ENCODE peak calls at places on chromosomes 11 and 22, in seven cellular contexts. H is astrocyte, T is uterus, P is pancreas, D is cardiac muscle cell, C is psoas muscle, J is transverse colon. E is an unnamed sample. For H3K36me3 and H3K4me1, the result is how much of the 10 kb centered on the place peaks cover.

GRCh38 chr11:122803306-122803705 is 35.0 kb upstream of the CRTAM start:
- DNase-seq in C (no peak), J (no peak), D (no peak), P (no peak), H (peak), T (no peak), E (no peak)

GRCh38 chr11:123457187-123457770 is 27.2 kb downstream of the GRAMD1B start:
- DNase-seq in T (no peak), C (no peak), P (no peak), D (no peak), J (peak), H (no peak), E (no peak)

GRCh38 chr22:19802001-19802880 is 41.7 kb downstream of the TBX1 start:
- DNase-seq in T (no peak), J (no peak), D (no peak), H (no peak), C (peak), P (no peak), E (no peak)

GRCh38 chr11:2830030-2830812 is 55.4 kb downstream of the CDKN1C start:
- DNase-seq in C (peak), T (no peak), D (no peak), J (no peak), P (peak), H (no peak), E (no peak)

GRCh38 chr11:74783241-74783871 is 34.7 kb downstream of the RNF169 start:
- DNase-seq in H (peak), J (no peak), C (no peak), T (no peak), D (no peak), P (no peak), E (no peak)

GRCh38 chr22:27825174-27825573 is 23.6 kb upstream of the MN1 start:
- DNase-seq in C (no peak), P (no peak), T (no peak), J (no peak), H (no peak), D (no peak), E (no peak)

GRCh38 chr11:19953909-19954308 is 206.4 kb downstream of the DBX1 start:
- DNase-seq in D (peak), C (no peak), T (no peak), H (peak), J (no peak), P (no peak), E (no peak)

GRCh38 chr22:45970709-45971388 is 6.1 kb downstream of the WNT7B start:
- DNase-seq in C (no peak), H (peak), D (no peak), P (no peak), J (no peak), T (no peak), E (no peak)

GRCh38 chr22:24589518-24590030 is 3.3 kb downstream of the LRRC75B start:
- DNase-seq in D (no peak), P (no peak), T (no peak), H (no peak), C (no peak), J (no peak), E (no peak)

GRCh38 chr11:74749127-74749964 is 697 bp downstream of the RNF169 start:
- DNase-seq in H (peak), P (peak), J (peak), D (peak), T (no peak), C (peak), E (no peak)

GRCh38 chr11:94769897-94770296 is 1.7 kb downstream of the AMOTL1 start:
- DNase-seq in T (no peak), D (no peak), H (no peak), C (peak), J (no peak), P (peak), E (no peak)

GRCh38 chr11:105466582-105467228 is 143.2 kb upstream of the GRIA4 start:
- DNase-seq in C (no peak), D (no peak), H (peak), J (no peak), T (no peak), P (no peak), E (no peak)

GRCh38 chr11:23767576-23767975 is 729.3 kb upstream of the LUZP2 start:
- DNase-seq in D (no peak), T (no peak), J (no peak), H (peak), P (no peak), C (no peak), E (no peak)

GRCh38 chr22:17228725-17229126 is 9.5 kb upstream of the ADA2 start:
- DNase-seq in D (no peak), C (no peak), T (no peak), J (no peak), P (no peak), H (no peak), E (no peak)

GRCh38 chr11:133982901-133983300 is 26.1 kb upstream of the IGSF9B start:
- DNase-seq in C (no peak), H (no peak), D (no peak), T (no peak), J (no peak), P (no peak), E (no peak)

GRCh38 chr11:131776211-131776610 is 405.8 kb downstream of the NTM start:
- DNase-seq in J (no peak), D (no peak), P (no peak), T (no peak), C (no peak), H (no peak), E (no peak)

GRCh38 chr22:26975381-26975780 is 318.0 kb downstream of the MIAT start:
- DNase-seq in J (no peak), C (no peak), T (no peak), P (no peak), H (peak), D (no peak), E (no peak)

GRCh38 chr22:45254789-45255261 is 14.1 kb upstream of the KIAA0930 start:
- DNase-seq in D (no peak), T (no peak), H (peak), P (no peak), J (no peak), C (no peak), E (no peak)

GRCh38 chr22:45218974-45219373 is 21.7 kb downstream of the KIAA0930 start:
- DNase-seq in H (no peak), D (no peak), P (no peak), J (no peak), T (no peak), C (no peak), E (no peak)

GRCh38 chr11:94650756-94651155 is 83.6 kb downstream of the PIWIL4 start:
- DNase-seq in T (peak), J (peak), P (no peak), C (peak), H (no peak), D (no peak), E (peak)

GRCh38 chr11:1073261-1073724 is 1.4 kb upstream of the MUC2 start:
- DNase-seq in P (peak), C (peak), H (peak), T (peak), D (no peak), J (peak), E (no peak)

GRCh38 chr11:11291432-11292015 is 61.5 kb downstream of the CSNK2A3 start:
- DNase-seq in T (no peak), H (no peak), P (no peak), C (no peak), J (no peak), D (no peak), E (no peak)

GRCh38 chr11:15819679-15820286 is 536.6 kb downstream of the SOX6 start:
- DNase-seq in J (peak), T (no peak), D (peak), P (peak), C (peak), H (no peak), E (peak)

GRCh38 chr11:78574386-78575381 is at the start of gene NARS2:
- DNase-seq in C (peak), P (peak), J (peak), D (peak), H (peak), T (peak), E (peak)

GRCh38 chr11:78575478-78575877 is 814 bp upstream of the NARS2 start:
- DNase-seq in H (no peak), J (no peak), C (no peak), D (no peak), T (no peak), P (no peak), E (no peak)

GRCh38 chr11:78570031-78570430 is 4.6 kb downstream of the NARS2 start:
- DNase-seq in C (no peak), T (no peak), P (no peak), J (no peak), D (no peak), H (no peak), E (no peak)

GRCh38 chr11:78576549-78577097 is 2.0 kb upstream of the NARS2 start:
- DNase-seq in C (no peak), J (no peak), D (no peak), H (no peak), P (no peak), T (no peak), E (no peak)

DNA sequence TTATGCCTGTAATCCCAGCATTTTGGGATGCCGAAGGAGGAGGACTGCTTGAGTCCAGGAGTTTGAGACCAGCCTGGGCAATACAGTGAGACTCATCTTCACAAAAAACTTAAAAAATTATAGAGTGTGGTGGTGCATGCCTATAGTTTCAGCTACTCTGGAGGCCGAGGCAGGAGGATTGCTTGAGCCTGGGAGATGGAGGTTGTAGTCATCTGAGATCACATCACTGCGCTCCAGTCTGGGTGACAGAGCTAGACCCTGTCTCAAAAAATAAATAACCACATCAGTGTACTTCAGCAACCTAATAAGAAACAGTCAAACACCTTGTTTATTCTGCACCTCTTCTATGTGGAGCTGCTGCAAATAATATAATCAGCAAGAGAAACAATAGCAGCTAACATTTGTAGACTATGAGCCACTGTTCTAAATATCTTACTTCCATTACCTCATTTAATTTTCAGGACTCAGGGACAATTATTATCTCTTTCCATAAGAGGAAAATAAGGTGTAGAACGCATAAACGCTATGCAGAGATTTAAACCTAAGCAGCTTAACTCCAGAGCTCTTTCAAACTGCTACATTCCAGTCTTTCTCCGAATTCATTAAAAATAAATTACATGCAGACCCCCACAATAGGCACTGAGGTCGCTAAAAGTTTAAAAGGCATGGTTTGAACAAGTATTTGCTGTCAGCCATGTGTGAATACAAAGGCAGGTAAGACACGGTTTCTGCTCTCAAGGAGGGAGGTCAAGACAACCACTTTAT is 1.2 kb downstream of the NARS2 start:
- DNase-seq in C (no peak), J (no peak), H (no peak), T (no peak), D (no peak), P (no peak), E (no peak)
- H3K27ac ChIP-seq in C (peak), J (peak), H (peak), T (no peak), D (no peak), P (no peak), E (peak)

DNA sequence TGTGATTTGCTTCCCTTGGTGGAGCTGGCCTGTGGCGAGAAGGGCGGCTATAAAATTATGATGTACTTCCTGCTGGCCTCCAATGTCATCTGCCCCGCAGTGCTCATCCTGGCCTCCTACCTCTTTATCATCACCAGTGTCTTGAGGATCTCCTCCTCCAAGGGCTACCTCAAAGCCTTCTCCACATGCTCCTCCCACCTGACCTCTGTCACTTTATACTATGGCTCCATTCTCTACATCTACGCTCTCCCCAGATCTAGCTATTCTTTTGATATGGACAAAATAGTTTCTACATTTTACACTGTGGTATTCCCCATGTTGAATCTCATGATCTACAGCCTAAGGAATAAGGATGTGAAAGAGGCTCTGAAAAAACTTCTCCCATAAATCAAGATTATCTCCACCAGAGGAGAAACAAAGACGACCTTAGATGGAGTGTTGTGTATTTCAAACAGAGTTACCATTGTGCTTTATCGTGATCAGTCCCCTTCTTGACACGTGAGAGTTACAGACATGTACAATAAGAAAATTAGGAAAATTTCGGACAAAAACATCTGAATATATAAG is 2.1 kb downstream of the OR9G1 start:
- DNase-seq in T (no peak), J (no peak), C (no peak), P (no peak), D (no peak), H (no peak), E (no peak)
- H3K36me3 ChIP-seq in T (under half), J (under half), C (under half), P (under half), D (under half), H (under half), E (under half)

GRCh38 chr22:37487559-37487958 is 1.4 kb upstream of the MFNG start:
- DNase-seq in C (no peak), P (no peak), D (no peak), T (no peak), J (no peak), H (no peak), E (no peak)

GRCh38 chr22:37491106-37491505 is 4.9 kb upstream of the MFNG start:
- DNase-seq in J (no peak), D (no peak), C (no peak), P (peak), T (no peak), H (no peak), E (no peak)

GRCh38 chr22:37491559-37492427 is 5.6 kb upstream of the MFNG start:
- DNase-seq in P (peak), C (no peak), J (no peak), D (no peak), T (no peak), H (no peak), E (no peak)

GRCh38 chr22:37488337-37489135 is 2.4 kb upstream of the MFNG start:
- DNase-seq in C (no peak), J (no peak), H (no peak), P (peak), D (peak), T (no peak), E (no peak)

GRCh38 chr22:37489994-37490393 is 3.8 kb upstream of the MFNG start:
- DNase-seq in C (no peak), J (no peak), P (no peak), T (no peak), H (no peak), D (no peak), E (no peak)
- H3K4me1 ChIP-seq in C (under half), J (under half), P (under half), T (under half), H (under half), D (under half), E (under half)

GRCh38 chr11:34284836-34285235 is 73.0 kb downstream of the ABTB2 start:
- DNase-seq in C (no peak), P (no peak), T (no peak), J (no peak), H (no peak), D (no peak), E (no peak)

GRCh38 chr11:34278175-34278574 is 79.6 kb downstream of the ABTB2 start:
- DNase-seq in D (no peak), J (no peak), P (no peak), T (no peak), H (no peak), C (no peak), E (no peak)

GRCh38 chr11:34284166-34284565 is 73.6 kb downstream of the ABTB2 start:
- DNase-seq in J (no peak), D (no peak), C (no peak), H (no peak), T (no peak), P (no peak), E (no peak)

GRCh38 chr11:34278708-34279297 is 79.0 kb downstream of the ABTB2 start:
- DNase-seq in T (no peak), C (no peak), P (no peak), D (no peak), H (no peak), J (no peak), E (no peak)

GRCh38 chr11:34281256-34281655 is 76.6 kb downstream of the ABTB2 start:
- DNase-seq in P (no peak), J (no peak), D (no peak), H (no peak), C (no peak), T (no peak), E (no peak)
- H3K27ac ChIP-seq in P (no peak), J (no peak), D (no peak), H (no peak), C (no peak), T (no peak), E (no peak)

DNA sequence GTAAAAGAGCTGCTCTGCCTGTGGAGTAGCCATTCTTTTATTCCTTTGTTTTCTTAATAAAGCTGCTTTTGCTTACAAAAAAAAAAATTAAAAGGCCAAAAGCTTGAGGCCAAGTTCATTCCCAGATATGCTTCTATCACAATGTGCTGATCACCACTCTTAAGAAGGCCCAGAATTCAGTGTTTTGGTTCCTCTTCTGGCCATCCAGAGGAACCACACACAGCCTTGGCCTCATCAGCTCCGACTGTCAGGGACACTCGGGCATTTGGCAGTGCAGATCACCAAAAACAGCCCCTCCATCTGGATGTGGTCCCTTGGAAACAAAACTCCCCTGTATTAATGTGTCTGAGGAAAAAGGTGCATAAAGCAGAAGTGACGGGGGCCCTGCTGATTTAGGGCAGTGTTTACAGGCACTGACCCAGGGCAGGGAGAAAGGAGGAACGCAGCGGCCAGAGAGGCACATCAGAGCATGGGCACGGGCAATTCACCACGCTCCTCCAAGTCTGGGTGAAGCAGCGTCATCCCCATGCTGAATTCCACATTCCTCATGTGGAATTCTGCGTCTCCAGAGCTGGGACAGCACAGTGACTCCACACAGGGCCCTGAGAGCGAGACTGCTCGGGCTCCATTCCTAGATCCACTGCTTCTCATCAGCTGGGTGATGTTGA is 17.7 kb downstream of the POLDIP3 start:
- DNase-seq in P (no peak), D (peak), T (no peak), J (no peak), H (no peak), C (no peak), E (no peak)
- H3K36me3 ChIP-seq in P (half or more), D (half or more), T (under half), J (under half), H (half or more), C (half or more), E (half or more)

GRCh38 chr22:37844904-37845334 is 785 bp upstream of the ANKRD54 start:
- DNase-seq in T (no peak), P (no peak), J (no peak), H (no peak), D (no peak), C (no peak), E (no peak)

GRCh38 chr22:37843746-37844089 is 416 bp downstream of the ANKRD54 start:
- DNase-seq in P (peak), D (no peak), J (peak), C (peak), T (no peak), H (no peak), E (peak)

GRCh38 chr22:37846433-37846832 is 2.3 kb upstream of the ANKRD54 start:
- DNase-seq in H (no peak), D (no peak), C (no peak), T (no peak), P (no peak), J (no peak), E (no peak)

DNA sequence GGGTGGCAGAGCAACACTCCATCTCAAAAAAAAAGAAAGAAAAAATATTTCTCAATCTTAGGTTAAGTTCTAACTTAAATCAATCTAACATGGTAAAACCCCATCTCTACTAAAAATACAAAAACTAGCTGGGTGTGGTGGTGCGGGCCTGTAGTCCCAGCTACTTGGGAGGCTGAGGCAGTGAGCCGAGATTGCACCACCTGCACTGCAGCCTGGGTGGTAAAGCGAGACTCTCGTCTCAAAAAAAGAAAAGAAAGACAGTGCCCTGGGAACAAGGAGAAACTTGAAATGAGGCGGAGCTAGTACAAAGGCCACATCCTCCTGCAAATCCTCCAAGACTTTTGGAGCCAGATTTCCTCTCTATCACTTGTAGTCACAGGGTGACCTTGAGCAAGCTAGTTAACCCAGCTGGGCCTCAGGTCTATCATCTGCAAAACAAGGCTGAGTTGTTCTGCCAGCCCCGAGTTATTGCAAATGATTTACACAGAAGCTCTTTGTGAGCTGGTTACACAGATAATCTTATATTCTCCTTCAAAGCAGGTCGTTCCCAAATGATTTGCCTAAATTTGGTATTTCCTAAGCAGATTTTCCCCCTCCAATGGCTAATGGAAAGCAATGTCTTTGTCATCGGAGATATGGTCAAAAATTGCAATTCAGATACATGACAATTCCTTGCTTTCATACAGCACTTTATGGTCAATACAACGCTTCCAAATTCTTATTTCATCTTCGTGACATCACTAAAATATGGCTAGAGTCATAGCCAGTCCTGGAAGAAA is 1.9 kb downstream of the ANKRD54 start:
- DNase-seq in H (no peak), D (no peak), P (no peak), T (no peak), C (no peak), J (no peak), E (no peak)
- H3K4me1 ChIP-seq in H (under half), D (under half), P (under half), T (under half), C (under half), J (under half), E (under half)

GRCh38 chr11:73388241-73389133 is 12.3 kb downstream of the RELT start:
- DNase-seq in J (peak), D (peak), H (no peak), P (no peak), T (no peak), C (peak), E (no peak)
- H3K27ac ChIP-seq in J (peak), D (peak), H (no peak), P (no peak), T (no peak), C (peak), E (no peak)